ENCODE peak calls at places on chromosome 16, in six cellular contexts. V, L, Q, U, S and J are unnamed samples.

GRCh38 chr16:72107371-72107770 is 13.7 kb downstream of the DHX38 start:
- DNase-seq in L (no peak), Q (no peak), U (no peak), S (no peak), V (no peak), J (no peak)

GRCh38 chr16:84925092-84925772 is 86.1 kb downstream of the ZDHHC7 start:
- DNase-seq in U (peak), L (peak), V (peak), S (peak), Q (peak), J (no peak)

GRCh38 chr16:3509470-3509928 is 8.7 kb downstream of the CLUAP1 start:
- DNase-seq in Q (no peak), V (no peak), U (peak), L (peak), S (no peak), J (peak)

GRCh38 chr16:10087151-10087550 is 95.1 kb downstream of the GRIN2A start:
- DNase-seq in V (no peak), L (no peak), Q (no peak), U (no peak), S (no peak), J (no peak)

GRCh38 chr16:28140788-28141618 is 70.8 kb downstream of the XPO6 start:
- DNase-seq in L (no peak), Q (no peak), S (no peak), V (peak), U (peak), J (no peak)

GRCh38 chr16:76653390-76654026 is 376.3 kb downstream of the CNTNAP4 start:
- DNase-seq in U (no peak), L (peak), Q (no peak), S (peak), V (peak), J (peak)

GRCh38 chr16:19994771-19995170 is 78.9 kb downstream of the GPR139 start:
- DNase-seq in Q (no peak), S (peak), L (no peak), U (no peak), V (no peak), J (no peak)

GRCh38 chr16:85227924-85228462 is 115.7 kb upstream of the CIBAR2 start:
- DNase-seq in L (no peak), U (no peak), S (no peak), V (peak), Q (peak), J (no peak)

GRCh38 chr16:79599256-79599836 is 1.2 kb downstream of the MAF start:
- DNase-seq in L (no peak), V (peak), U (no peak), Q (no peak), S (no peak), J (no peak)